ENCODE peak calls at places on chromosomes 2 and 18, in eight cellular contexts. One of them, this sample, is unnamed.

GRCh38 chr2:109702250-109702985 is 88.3 kb downstream of the SOWAHC start:
- DNase-seq in IMR-90: peak; percentile 63
- DNase-seq in H9: no peak
- DNase-seq in HepG2: no peak
- DNase-seq in HCT116: peak; percentile 22
- DNase-seq in K562: no peak
- DNase-seq in MM.1S: no peak
- DNase-seq in SK-N-SH: no peak
- DNase-seq in this sample: peak; percentile 93

GRCh38 chr18:39455300-39455699 is 1889.7 kb upstream of the CELF4 start:
- DNase-seq in IMR-90: peak; percentile 66
- DNase-seq in H9: no peak
- DNase-seq in HepG2: peak; percentile 21
- DNase-seq in HCT116: no peak
- DNase-seq in K562: no peak
- DNase-seq in MM.1S: no peak
- DNase-seq in SK-N-SH: no peak
- DNase-seq in this sample: peak; percentile 62

GRCh38 chr18:36700955-36701354 is 127.8 kb downstream of the TPGS2 start:
- DNase-seq in IMR-90: no peak
- DNase-seq in H9: no peak
- DNase-seq in HepG2: no peak
- DNase-seq in HCT116: no peak
- DNase-seq in K562: no peak
- DNase-seq in MM.1S: no peak
- DNase-seq in SK-N-SH: no peak
- DNase-seq in this sample: no peak

GRCh38 chr2:19711470-19712372 is 190.1 kb downstream of the TTC32 start:
- DNase-seq in IMR-90: peak; percentile 98
- DNase-seq in H9: peak; percentile 67
- DNase-seq in HepG2: peak; percentile 46
- DNase-seq in HCT116: peak; percentile 38
- DNase-seq in K562: no peak
- DNase-seq in MM.1S: peak; percentile 9
- DNase-seq in SK-N-SH: no peak
- DNase-seq in this sample: peak; percentile 98

GRCh38 chr2:23637011-23637778 is 252.2 kb downstream of the KLHL29 start:
- DNase-seq in IMR-90: peak; percentile 78
- DNase-seq in H9: no peak
- DNase-seq in HepG2: no peak
- DNase-seq in HCT116: no peak
- DNase-seq in K562: no peak
- DNase-seq in MM.1S: no peak
- DNase-seq in SK-N-SH: peak; percentile 94
- DNase-seq in this sample: peak; percentile 86

GRCh38 chr2:221156335-221156734 is 415.8 kb downstream of the EPHA4 start:
- DNase-seq in IMR-90: no peak
- DNase-seq in H9: no peak
- DNase-seq in HepG2: no peak
- DNase-seq in HCT116: peak; percentile 16
- DNase-seq in K562: no peak
- DNase-seq in MM.1S: no peak
- DNase-seq in SK-N-SH: no peak
- DNase-seq in this sample: no peak

GRCh38 chr2:1484131-1484884 is 71.0 kb downstream of the TPO start:
- DNase-seq in IMR-90: no peak
- DNase-seq in H9: no peak
- DNase-seq in HepG2: no peak
- DNase-seq in HCT116: no peak
- DNase-seq in K562: no peak
- DNase-seq in MM.1S: no peak
- DNase-seq in SK-N-SH: no peak
- DNase-seq in this sample: no peak

GRCh38 chr2:170221317-170222288 is 43.7 kb downstream of the MYO3B start:
- DNase-seq in IMR-90: peak; percentile 76
- DNase-seq in H9: no peak
- DNase-seq in HepG2: no peak
- DNase-seq in HCT116: no peak
- DNase-seq in K562: no peak
- DNase-seq in MM.1S: no peak
- DNase-seq in SK-N-SH: no peak
- DNase-seq in this sample: peak; percentile 52

GRCh38 chr2:126887506-126887905 is 11.2 kb upstream of the TEX51 start:
- DNase-seq in IMR-90: no peak
- DNase-seq in H9: peak; percentile 14
- DNase-seq in HepG2: no peak
- DNase-seq in HCT116: no peak
- DNase-seq in K562: no peak
- DNase-seq in MM.1S: no peak
- DNase-seq in SK-N-SH: no peak
- DNase-seq in this sample: no peak

GRCh38 chr2:71073475-71073874 is 5.0 kb downstream of the NAGK start:
- DNase-seq in IMR-90: no peak
- DNase-seq in H9: no peak
- DNase-seq in HepG2: no peak
- DNase-seq in HCT116: no peak
- DNase-seq in K562: no peak
- DNase-seq in MM.1S: no peak
- DNase-seq in SK-N-SH: no peak
- DNase-seq in this sample: no peak

GRCh38 chr2:78202986-78203670 is 681.0 kb upstream of the LRRTM4 start:
- DNase-seq in IMR-90: no peak
- DNase-seq in H9: no peak
- DNase-seq in HepG2: no peak
- DNase-seq in HCT116: no peak
- DNase-seq in K562: no peak
- DNase-seq in MM.1S: no peak
- DNase-seq in SK-N-SH: no peak
- DNase-seq in this sample: no peak

GRCh38 chr18:11995445-11996189 is 14.3 kb downstream of the IMPA2 start:
- DNase-seq in IMR-90: peak; percentile 77
- DNase-seq in H9: peak; percentile 67
- DNase-seq in HepG2: peak; percentile 75
- DNase-seq in HCT116: peak; percentile 41
- DNase-seq in K562: peak; percentile 65
- DNase-seq in MM.1S: peak; percentile 55
- DNase-seq in SK-N-SH: peak; percentile 74
- DNase-seq in this sample: peak; percentile 66

GRCh38 chr18:70700496-70700895 is 411.7 kb downstream of the SOCS6 start:
- DNase-seq in IMR-90: no peak
- DNase-seq in H9: no peak
- DNase-seq in HepG2: no peak
- DNase-seq in HCT116: no peak
- DNase-seq in K562: no peak
- DNase-seq in MM.1S: no peak
- DNase-seq in SK-N-SH: no peak
- DNase-seq in this sample: no peak

GRCh38 chr2:135411646-135412045 is 119.4 kb downstream of the ZRANB3 start:
- DNase-seq in IMR-90: no peak
- DNase-seq in H9: no peak
- DNase-seq in HepG2: no peak
- DNase-seq in HCT116: no peak
- DNase-seq in K562: no peak
- DNase-seq in MM.1S: no peak
- DNase-seq in SK-N-SH: no peak
- DNase-seq in this sample: no peak

GRCh38 chr18:58394607-58395425 is 234.1 kb downstream of the ALPK2 start:
- DNase-seq in IMR-90: peak; percentile 46
- DNase-seq in H9: peak; percentile 11
- DNase-seq in HepG2: no peak
- DNase-seq in HCT116: no peak
- DNase-seq in K562: no peak
- DNase-seq in MM.1S: no peak
- DNase-seq in SK-N-SH: no peak
- DNase-seq in this sample: peak; percentile 22

GRCh38 chr18:51108330-51108729 is 78.3 kb downstream of the SMAD4 start:
- DNase-seq in IMR-90: no peak
- DNase-seq in H9: no peak
- DNase-seq in HepG2: no peak
- DNase-seq in HCT116: no peak
- DNase-seq in K562: no peak
- DNase-seq in MM.1S: no peak
- DNase-seq in SK-N-SH: no peak
- DNase-seq in this sample: no peak

GRCh38 chr2:218284106-218284811 is 8.0 kb downstream of the TMBIM1 start:
- DNase-seq in IMR-90: peak; percentile 80
- DNase-seq in H9: no peak
- DNase-seq in HepG2: no peak
- DNase-seq in HCT116: no peak
- DNase-seq in K562: peak; percentile 39
- DNase-seq in MM.1S: peak; percentile 91
- DNase-seq in SK-N-SH: no peak
- DNase-seq in this sample: peak; percentile 82

GRCh38 chr2:18369750-18370149 is 190.7 kb downstream of the RDH14 start:
- DNase-seq in IMR-90: peak; percentile 74
- DNase-seq in H9: no peak
- DNase-seq in HepG2: no peak
- DNase-seq in HCT116: no peak
- DNase-seq in K562: no peak
- DNase-seq in MM.1S: no peak
- DNase-seq in SK-N-SH: no peak
- DNase-seq in this sample: peak; percentile 92
- H4K20me1 ChIP-seq in IMR-90: no peaks in the 10 kb centered on the region
- H4K20me1 ChIP-seq in H9: no peaks in the 10 kb centered on the region
- H4K20me1 ChIP-seq in HepG2: no peaks in the 10 kb centered on the region
- H4K20me1 ChIP-seq in HCT116: no peaks in the 10 kb centered on the region
- H4K20me1 ChIP-seq in K562: no peaks in the 10 kb centered on the region
- H4K20me1 ChIP-seq in MM.1S: no peaks in the 10 kb centered on the region
- H4K20me1 ChIP-seq in SK-N-SH: no peaks in the 10 kb centered on the region
- H4K20me1 ChIP-seq in this sample: no peaks in the 10 kb centered on the region

DNA sequence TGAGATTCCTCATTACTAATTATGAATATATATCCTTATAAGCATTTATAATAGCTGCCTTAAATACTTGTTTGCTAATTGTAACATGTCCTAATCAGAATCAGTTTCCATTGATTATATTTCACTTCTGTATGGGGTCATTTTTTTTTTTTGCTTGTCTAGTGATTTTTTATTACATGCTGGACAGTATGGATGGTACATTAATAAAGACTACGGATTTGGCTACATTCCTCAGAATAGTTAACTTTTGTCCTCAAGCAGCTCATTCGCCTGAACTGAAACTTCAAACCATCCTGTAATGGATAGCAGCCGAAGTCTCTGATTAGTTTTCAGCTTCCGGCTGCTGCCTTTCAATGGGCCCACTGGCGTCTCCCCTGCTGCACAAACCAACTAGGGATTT is 11.7 kb downstream of the TGIF1 start:
- DNase-seq in IMR-90: no peak
- DNase-seq in H9: no peak
- DNase-seq in HepG2: no peak
- DNase-seq in HCT116: no peak
- DNase-seq in K562: no peak
- DNase-seq in MM.1S: no peak
- DNase-seq in SK-N-SH: no peak
- DNase-seq in this sample: no peak
- H3K9ac ChIP-seq in IMR-90: no peak overlapping the region
- H3K9ac ChIP-seq in H9: no peak overlapping the region
- H3K9ac ChIP-seq in HepG2: no peak overlapping the region
- H3K9ac ChIP-seq in HCT116: no peak overlapping the region
- H3K9ac ChIP-seq in K562: no peak overlapping the region
- H3K9ac ChIP-seq in MM.1S: no peak overlapping the region
- H3K9ac ChIP-seq in SK-N-SH: no peak overlapping the region
- H3K9ac ChIP-seq in this sample: no peak overlapping the region

DNA sequence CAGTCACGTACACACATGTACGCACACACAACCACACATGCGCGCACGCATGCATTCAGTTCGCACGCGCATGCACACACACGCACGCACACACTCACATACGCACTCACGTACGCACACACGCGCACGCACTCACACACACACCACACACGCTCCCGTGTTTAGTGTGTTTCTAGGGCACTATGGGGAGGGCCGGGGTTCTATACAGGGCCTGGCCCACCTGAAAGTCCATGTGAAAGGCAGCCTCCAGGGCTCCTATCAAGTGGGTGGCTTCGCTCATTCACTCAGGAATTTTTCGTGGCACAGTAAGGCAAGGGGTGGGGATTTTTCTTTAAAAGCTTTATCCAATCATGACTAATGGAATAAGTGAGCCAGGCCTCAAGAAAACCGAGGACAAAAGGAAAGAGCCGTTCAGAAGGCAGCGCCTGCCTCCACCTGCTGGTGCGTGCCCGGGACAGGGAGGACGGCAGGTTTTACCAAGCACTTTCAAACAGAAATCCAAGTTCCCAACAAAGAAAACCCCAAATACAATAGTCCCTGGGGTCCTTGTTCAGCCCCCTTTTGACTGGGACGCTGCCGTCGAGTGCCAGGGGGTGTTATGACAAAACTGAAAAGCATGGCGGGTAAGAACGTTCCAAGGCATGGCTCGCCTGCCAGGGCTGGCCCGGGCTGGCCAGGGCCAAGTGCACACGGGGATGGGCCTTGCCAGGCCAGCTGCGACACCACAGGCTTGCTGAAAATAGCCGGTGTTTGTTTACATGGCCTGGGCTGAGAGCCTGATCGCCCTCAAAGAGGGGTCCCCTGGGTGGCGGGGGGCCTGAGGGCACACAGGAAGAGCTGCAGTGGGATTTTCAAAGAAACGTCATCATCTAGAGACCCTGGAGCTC is 110.0 kb downstream of the HDAC4 start:
- DNase-seq in IMR-90: no peak
- DNase-seq in H9: no peak
- DNase-seq in HepG2: no peak
- DNase-seq in HCT116: no peak
- DNase-seq in K562: no peak
- DNase-seq in MM.1S: no peak
- DNase-seq in SK-N-SH: no peak
- DNase-seq in this sample: no peak
- H4K20me1 ChIP-seq in IMR-90: peaks cover 6% of the 10 kb centered on the region
- H4K20me1 ChIP-seq in H9: peaks cover 2% of the 10 kb centered on the region
- H4K20me1 ChIP-seq in HepG2: peaks cover 54% of the 10 kb centered on the region
- H4K20me1 ChIP-seq in HCT116: no peaks in the 10 kb centered on the region
- H4K20me1 ChIP-seq in K562: no peaks in the 10 kb centered on the region
- H4K20me1 ChIP-seq in MM.1S: no peaks in the 10 kb centered on the region
- H4K20me1 ChIP-seq in SK-N-SH: no peaks in the 10 kb centered on the region
- H4K20me1 ChIP-seq in this sample: no peaks in the 10 kb centered on the region

DNA sequence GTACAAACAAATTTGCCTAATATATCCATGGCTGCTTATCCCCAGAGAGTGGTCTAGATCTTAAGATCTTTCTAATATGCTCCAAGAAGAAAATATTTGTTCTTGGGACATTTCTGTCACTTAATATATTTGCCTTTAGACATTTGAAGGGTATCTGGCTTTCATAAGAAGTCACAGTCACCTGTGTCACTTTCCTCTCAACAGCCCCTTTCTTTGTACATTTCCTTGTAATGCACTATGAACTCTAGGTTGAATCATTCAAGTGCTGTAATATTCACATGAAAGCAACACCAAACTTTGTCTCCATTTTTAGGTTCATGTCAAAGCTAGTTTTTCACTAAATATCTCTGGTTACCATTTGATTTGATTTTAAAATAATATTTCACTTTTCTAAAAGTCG is 41.4 kb upstream of the NABP1 start:
- DNase-seq in IMR-90: no peak
- DNase-seq in H9: no peak
- DNase-seq in HepG2: peak; percentile 67
- DNase-seq in HCT116: no peak
- DNase-seq in K562: no peak
- DNase-seq in MM.1S: no peak
- DNase-seq in SK-N-SH: no peak
- DNase-seq in this sample: no peak
- H3K9ac ChIP-seq in IMR-90: no peak overlapping the region
- H3K9ac ChIP-seq in H9: no peak overlapping the region
- H3K9ac ChIP-seq in HepG2: no peak overlapping the region
- H3K9ac ChIP-seq in HCT116: no peak overlapping the region
- H3K9ac ChIP-seq in K562: peak overlapping the region; percentile 71
- H3K9ac ChIP-seq in MM.1S: no peak overlapping the region
- H3K9ac ChIP-seq in SK-N-SH: peak overlapping the region; percentile 65
- H3K9ac ChIP-seq in this sample: no peak overlapping the region

GRCh38 chr2:107136749-107137148 is 250.8 kb upstream of the ST6GAL2 start:
- DNase-seq in IMR-90: no peak
- DNase-seq in H9: no peak
- DNase-seq in HepG2: no peak
- DNase-seq in HCT116: no peak
- DNase-seq in K562: no peak
- DNase-seq in MM.1S: no peak
- DNase-seq in SK-N-SH: no peak
- DNase-seq in this sample: no peak
- H4K20me1 ChIP-seq in IMR-90: no peaks in the 10 kb centered on the region
- H4K20me1 ChIP-seq in H9: no peaks in the 10 kb centered on the region
- H4K20me1 ChIP-seq in HepG2: no peaks in the 10 kb centered on the region
- H4K20me1 ChIP-seq in HCT116: no peaks in the 10 kb centered on the region
- H4K20me1 ChIP-seq in K562: no peaks in the 10 kb centered on the region
- H4K20me1 ChIP-seq in MM.1S: no peaks in the 10 kb centered on the region
- H4K20me1 ChIP-seq in SK-N-SH: no peaks in the 10 kb centered on the region
- H4K20me1 ChIP-seq in this sample: no peaks in the 10 kb centered on the region

This sample was measured in fibroblast of lung.